ENCODE peak calls at places on chromosomes 3 and 15, in seven cellular contexts. One of them, this sample, is unnamed.

GRCh38 chr15:43105778-43106485 is at the start of gene UBR1:
- DNase-seq in astrocyte of the spinal cord: peak; percentile 94
- DNase-seq in endodermal cell: peak; percentile 95
- DNase-seq in PC-3: peak; percentile 86
- DNase-seq in esophagus muscularis mucosa: peak; percentile 97
- DNase-seq in mammary epithelial cell: peak; percentile 87
- DNase-seq in bronchial epithelial cell: peak; percentile 73
- DNase-seq in this sample: peak; percentile 86

GRCh38 chr3:50154840-50155490 is at the start of gene SEMA3F:
- DNase-seq in astrocyte of the spinal cord: peak; percentile 55
- DNase-seq in endodermal cell: peak; percentile 89
- DNase-seq in PC-3: peak; percentile 85
- DNase-seq in esophagus muscularis mucosa: no peak
- DNase-seq in mammary epithelial cell: peak; percentile 81
- DNase-seq in bronchial epithelial cell: no peak
- DNase-seq in this sample: peak; percentile 59

GRCh38 chr15:73941449-73941848 is 15.2 kb downstream of the LOXL1 start:
- DNase-seq in astrocyte of the spinal cord: no peak
- DNase-seq in endodermal cell: no peak
- DNase-seq in PC-3: no peak
- DNase-seq in esophagus muscularis mucosa: no peak
- DNase-seq in mammary epithelial cell: no peak
- DNase-seq in bronchial epithelial cell: no peak
- DNase-seq in this sample: no peak

GRCh38 chr3:46947981-46948791 is 28.4 kb downstream of the CCDC12 start:
- DNase-seq in astrocyte of the spinal cord: no peak
- DNase-seq in endodermal cell: peak; percentile 83
- DNase-seq in PC-3: peak; percentile 10
- DNase-seq in esophagus muscularis mucosa: no peak
- DNase-seq in mammary epithelial cell: peak; percentile 61
- DNase-seq in bronchial epithelial cell: peak; percentile 97
- DNase-seq in this sample: peak; percentile 81

GRCh38 chr15:48440084-48440483 is 108.9 kb downstream of the DUT start:
- DNase-seq in astrocyte of the spinal cord: peak; percentile 79
- DNase-seq in endodermal cell: peak; percentile 85
- DNase-seq in PC-3: no peak
- DNase-seq in esophagus muscularis mucosa: no peak
- DNase-seq in mammary epithelial cell: no peak
- DNase-seq in bronchial epithelial cell: no peak
- DNase-seq in this sample: no peak

GRCh38 chr3:24550588-24550987 is 55.9 kb upstream of the THRB start:
- DNase-seq in astrocyte of the spinal cord: no peak
- DNase-seq in endodermal cell: no peak
- DNase-seq in PC-3: peak; percentile 89
- DNase-seq in esophagus muscularis mucosa: no peak
- DNase-seq in mammary epithelial cell: peak; percentile 27
- DNase-seq in bronchial epithelial cell: peak; percentile 40
- DNase-seq in this sample: no peak

GRCh38 chr3:114319453-114319852 is 25.6 kb downstream of the TIGIT start:
- DNase-seq in astrocyte of the spinal cord: peak; percentile 67
- DNase-seq in endodermal cell: peak; percentile 66
- DNase-seq in PC-3: peak; percentile 66
- DNase-seq in esophagus muscularis mucosa: no peak
- DNase-seq in mammary epithelial cell: peak; percentile 49
- DNase-seq in bronchial epithelial cell: peak; percentile 93
- DNase-seq in this sample: no peak

GRCh38 chr3:105440113-105440512 is 73.4 kb downstream of the ALCAM start:
- DNase-seq in astrocyte of the spinal cord: no peak
- DNase-seq in endodermal cell: no peak
- DNase-seq in PC-3: no peak
- DNase-seq in esophagus muscularis mucosa: no peak
- DNase-seq in mammary epithelial cell: no peak
- DNase-seq in bronchial epithelial cell: no peak
- DNase-seq in this sample: no peak

GRCh38 chr3:46860381-46861292 is 2.6 kb downstream of the MYL3 start:
- DNase-seq in astrocyte of the spinal cord: no peak
- DNase-seq in endodermal cell: peak; percentile 75
- DNase-seq in PC-3: peak; percentile 44
- DNase-seq in esophagus muscularis mucosa: no peak
- DNase-seq in mammary epithelial cell: no peak
- DNase-seq in bronchial epithelial cell: no peak
- DNase-seq in this sample: no peak

GRCh38 chr3:163382183-163382582 is 1696.1 kb downstream of the SI start:
- DNase-seq in astrocyte of the spinal cord: no peak
- DNase-seq in endodermal cell: no peak
- DNase-seq in PC-3: no peak
- DNase-seq in esophagus muscularis mucosa: no peak
- DNase-seq in mammary epithelial cell: no peak
- DNase-seq in bronchial epithelial cell: no peak
- DNase-seq in this sample: no peak

GRCh38 chr15:74776851-74777768 is 4.8 kb upstream of the CSK start:
- DNase-seq in astrocyte of the spinal cord: no peak
- DNase-seq in endodermal cell: peak; percentile 93
- DNase-seq in PC-3: no peak
- DNase-seq in esophagus muscularis mucosa: no peak
- DNase-seq in mammary epithelial cell: no peak
- DNase-seq in bronchial epithelial cell: no peak
- DNase-seq in this sample: no peak

GRCh38 chr15:35624881-35625280 is 78.9 kb upstream of the DPH6 start:
- DNase-seq in astrocyte of the spinal cord: peak; percentile 54
- DNase-seq in endodermal cell: no peak
- DNase-seq in PC-3: no peak
- DNase-seq in esophagus muscularis mucosa: no peak
- DNase-seq in mammary epithelial cell: peak; percentile 26
- DNase-seq in bronchial epithelial cell: peak; percentile 72
- DNase-seq in this sample: no peak

GRCh38 chr3:186218423-186218822 is 109.5 kb upstream of the ETV5 start:
- DNase-seq in astrocyte of the spinal cord: no peak
- DNase-seq in endodermal cell: no peak
- DNase-seq in PC-3: no peak
- DNase-seq in esophagus muscularis mucosa: no peak
- DNase-seq in mammary epithelial cell: no peak
- DNase-seq in bronchial epithelial cell: no peak
- DNase-seq in this sample: no peak

GRCh38 chr3:28905798-28906197 is 375.1 kb upstream of the RBMS3 start:
- DNase-seq in astrocyte of the spinal cord: no peak
- DNase-seq in endodermal cell: no peak
- DNase-seq in PC-3: no peak
- DNase-seq in esophagus muscularis mucosa: no peak
- DNase-seq in mammary epithelial cell: no peak
- DNase-seq in bronchial epithelial cell: no peak
- DNase-seq in this sample: no peak

GRCh38 chr15:48414015-48414414 is 82.8 kb downstream of the DUT start:
- DNase-seq in astrocyte of the spinal cord: peak; percentile 63
- DNase-seq in endodermal cell: no peak
- DNase-seq in PC-3: peak; percentile 15
- DNase-seq in esophagus muscularis mucosa: no peak
- DNase-seq in mammary epithelial cell: no peak
- DNase-seq in bronchial epithelial cell: no peak
- DNase-seq in this sample: no peak

GRCh38 chr3:185605566-185605965 is 19.5 kb downstream of the SENP2 start:
- DNase-seq in astrocyte of the spinal cord: no peak
- DNase-seq in endodermal cell: no peak
- DNase-seq in PC-3: no peak
- DNase-seq in esophagus muscularis mucosa: no peak
- DNase-seq in mammary epithelial cell: no peak
- DNase-seq in bronchial epithelial cell: no peak
- DNase-seq in this sample: no peak

GRCh38 chr3:163218336-163218735 is 1721.7 kb downstream of the OTOL1 start:
- DNase-seq in astrocyte of the spinal cord: no peak
- DNase-seq in endodermal cell: no peak
- DNase-seq in PC-3: no peak
- DNase-seq in esophagus muscularis mucosa: no peak
- DNase-seq in mammary epithelial cell: no peak
- DNase-seq in bronchial epithelial cell: no peak
- DNase-seq in this sample: no peak

GRCh38 chr15:94670436-94671034 is 439.2 kb downstream of the MCTP2 start:
- DNase-seq in astrocyte of the spinal cord: peak; percentile 64
- DNase-seq in endodermal cell: no peak
- DNase-seq in PC-3: peak; percentile 60
- DNase-seq in esophagus muscularis mucosa: no peak
- DNase-seq in mammary epithelial cell: peak; percentile 40
- DNase-seq in bronchial epithelial cell: peak; percentile 49
- DNase-seq in this sample: no peak

GRCh38 chr3:30826381-30827061 is 67.9 kb downstream of the GADL1 start:
- DNase-seq in astrocyte of the spinal cord: peak; percentile 22
- DNase-seq in endodermal cell: no peak
- DNase-seq in PC-3: peak; percentile 50
- DNase-seq in esophagus muscularis mucosa: peak; percentile 47
- DNase-seq in mammary epithelial cell: no peak
- DNase-seq in bronchial epithelial cell: peak; percentile 14
- DNase-seq in this sample: no peak

GRCh38 chr3:52246728-52247454 is 1.3 kb downstream of the PPM1M start:
- DNase-seq in astrocyte of the spinal cord: no peak
- DNase-seq in endodermal cell: no peak
- DNase-seq in PC-3: no peak
- DNase-seq in esophagus muscularis mucosa: no peak
- DNase-seq in mammary epithelial cell: no peak
- DNase-seq in bronchial epithelial cell: no peak
- DNase-seq in this sample: no peak

GRCh38 chr15:101498731-101499480 is 9.4 kb upstream of the PCSK6 start:
- DNase-seq in astrocyte of the spinal cord: no peak
- DNase-seq in endodermal cell: peak; percentile 36
- DNase-seq in PC-3: no peak
- DNase-seq in esophagus muscularis mucosa: peak; percentile 90
- DNase-seq in mammary epithelial cell: no peak
- DNase-seq in bronchial epithelial cell: no peak
- DNase-seq in this sample: no peak

GRCh38 chr15:87752250-87752951 is 504.1 kb downstream of the NTRK3 start:
- DNase-seq in astrocyte of the spinal cord: peak; percentile 89
- DNase-seq in endodermal cell: no peak
- DNase-seq in PC-3: peak; percentile 72
- DNase-seq in esophagus muscularis mucosa: no peak
- DNase-seq in mammary epithelial cell: peak; percentile 84
- DNase-seq in bronchial epithelial cell: peak; percentile 64
- DNase-seq in this sample: no peak

GRCh38 chr15:66800584-66801235 is 98.7 kb downstream of the SMAD6 start:
- DNase-seq in astrocyte of the spinal cord: no peak
- DNase-seq in endodermal cell: peak; percentile 53
- DNase-seq in PC-3: no peak
- DNase-seq in esophagus muscularis mucosa: no peak
- DNase-seq in mammary epithelial cell: no peak
- DNase-seq in bronchial epithelial cell: no peak
- DNase-seq in this sample: no peak

DNA sequence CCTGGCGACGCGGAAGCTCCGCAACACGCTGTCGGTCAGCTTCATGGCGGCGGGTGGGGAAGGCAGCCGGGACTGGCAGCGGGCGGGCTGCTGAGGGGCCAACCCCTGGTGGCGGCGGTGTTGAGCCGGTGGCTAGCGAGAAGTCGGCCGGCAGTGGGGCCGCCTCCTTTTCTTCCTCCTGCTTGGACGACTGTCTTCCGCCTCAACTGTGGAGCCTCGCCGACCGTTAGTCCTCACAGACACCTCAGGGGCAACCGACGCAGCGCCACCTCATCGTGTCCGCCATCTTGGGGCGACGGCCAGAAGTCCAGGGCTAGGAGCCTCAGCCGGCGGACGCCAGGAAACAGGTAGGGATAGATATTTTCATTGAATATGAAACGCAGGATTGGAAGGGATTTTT is 875.1 kb downstream of the NSUN3 start:
- DNase-seq in astrocyte of the spinal cord: no peak
- DNase-seq in endodermal cell: no peak
- DNase-seq in PC-3: no peak
- DNase-seq in esophagus muscularis mucosa: no peak
- DNase-seq in mammary epithelial cell: no peak
- DNase-seq in bronchial epithelial cell: no peak
- DNase-seq in this sample: no peak
- TF ChIP-seq CTCF in astrocyte of the spinal cord: no peak
- TF ChIP-seq CTCF in endodermal cell: no peak
- TF ChIP-seq CTCF in PC-3: no peak
- TF ChIP-seq CTCF in esophagus muscularis mucosa: no peak
- TF ChIP-seq CTCF in mammary epithelial cell: no peak
- TF ChIP-seq CTCF in bronchial epithelial cell: no peak
- TF ChIP-seq CTCF in this sample: no peak

GRCh38 chr3:125165189-125165947 is 47.2 kb downstream of the SLC12A8 start:
- DNase-seq in astrocyte of the spinal cord: peak; percentile 46
- DNase-seq in endodermal cell: peak; percentile 89
- DNase-seq in PC-3: peak; percentile 3
- DNase-seq in esophagus muscularis mucosa: no peak
- DNase-seq in mammary epithelial cell: no peak
- DNase-seq in bronchial epithelial cell: no peak
- DNase-seq in this sample: no peak
- TF ChIP-seq CTCF in astrocyte of the spinal cord: peak; percentile 90
- TF ChIP-seq CTCF in endodermal cell: peak; percentile 76
- TF ChIP-seq CTCF in PC-3: peak; percentile 44
- TF ChIP-seq CTCF in esophagus muscularis mucosa: peak; percentile 46
- TF ChIP-seq CTCF in mammary epithelial cell: peak; percentile 55
- TF ChIP-seq CTCF in bronchial epithelial cell: peak; percentile 44
- TF ChIP-seq CTCF in this sample: peak; percentile 10

DNA sequence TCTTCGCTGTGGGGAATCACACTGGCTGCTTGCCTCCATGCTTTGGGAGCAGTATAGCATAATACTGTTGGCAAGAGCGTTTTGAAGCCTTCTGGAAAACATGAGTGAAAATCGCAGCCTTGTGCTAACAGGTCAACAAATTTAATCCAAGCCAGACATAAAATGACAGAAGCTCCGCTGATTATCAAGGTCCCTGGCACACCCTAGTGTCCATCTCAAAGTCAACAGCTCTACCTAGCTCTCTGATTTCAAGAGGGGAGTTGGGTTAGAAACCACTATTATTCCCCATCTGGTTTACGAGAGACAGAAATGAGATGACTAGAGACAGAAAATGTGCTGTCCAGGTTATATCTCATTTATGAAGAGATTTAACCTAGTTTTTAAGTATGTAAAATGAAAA is 73.6 kb upstream of the MDFIC2 start:
- DNase-seq in astrocyte of the spinal cord: no peak
- DNase-seq in endodermal cell: no peak
- DNase-seq in PC-3: peak; percentile 2
- DNase-seq in esophagus muscularis mucosa: no peak
- DNase-seq in mammary epithelial cell: no peak
- DNase-seq in bronchial epithelial cell: no peak
- DNase-seq in this sample: no peak
- TF ChIP-seq CTCF in astrocyte of the spinal cord: no peak
- TF ChIP-seq CTCF in endodermal cell: peak; percentile 46
- TF ChIP-seq CTCF in PC-3: peak; percentile 8
- TF ChIP-seq CTCF in esophagus muscularis mucosa: no peak
- TF ChIP-seq CTCF in mammary epithelial cell: no peak
- TF ChIP-seq CTCF in bronchial epithelial cell: no peak
- TF ChIP-seq CTCF in this sample: no peak

GRCh38 chr3:38837358-38837757 is 21.3 kb upstream of the SCN10A start:
- DNase-seq in astrocyte of the spinal cord: no peak
- DNase-seq in endodermal cell: no peak
- DNase-seq in PC-3: no peak
- DNase-seq in esophagus muscularis mucosa: peak; percentile 81
- DNase-seq in mammary epithelial cell: no peak
- DNase-seq in bronchial epithelial cell: no peak
- DNase-seq in this sample: no peak

GRCh38 chr3:38843898-38844297 is 27.9 kb upstream of the SCN10A start:
- DNase-seq in astrocyte of the spinal cord: peak; percentile 68
- DNase-seq in endodermal cell: no peak
- DNase-seq in PC-3: peak; percentile 58
- DNase-seq in esophagus muscularis mucosa: peak; percentile 78
- DNase-seq in mammary epithelial cell: peak; percentile 45
- DNase-seq in bronchial epithelial cell: peak; percentile 54
- DNase-seq in this sample: no peak

GRCh38 chr3:38836561-38836960 is 20.5 kb upstream of the SCN10A start:
- DNase-seq in astrocyte of the spinal cord: no peak
- DNase-seq in endodermal cell: no peak
- DNase-seq in PC-3: no peak
- DNase-seq in esophagus muscularis mucosa: peak; percentile 62
- DNase-seq in mammary epithelial cell: no peak
- DNase-seq in bronchial epithelial cell: no peak
- DNase-seq in this sample: no peak

GRCh38 chr3:38842266-38842965 is 26.4 kb upstream of the SCN10A start:
- DNase-seq in astrocyte of the spinal cord: no peak
- DNase-seq in endodermal cell: no peak
- DNase-seq in PC-3: no peak
- DNase-seq in esophagus muscularis mucosa: peak; percentile 80
- DNase-seq in mammary epithelial cell: no peak
- DNase-seq in bronchial epithelial cell: no peak
- DNase-seq in this sample: no peak

GRCh38 chr3:38840987-38841386 is 25.0 kb upstream of the SCN10A start:
- DNase-seq in astrocyte of the spinal cord: no peak
- DNase-seq in endodermal cell: no peak
- DNase-seq in PC-3: no peak
- DNase-seq in esophagus muscularis mucosa: peak; percentile 60
- DNase-seq in mammary epithelial cell: no peak
- DNase-seq in bronchial epithelial cell: no peak
- DNase-seq in this sample: no peak
- TF ChIP-seq CTCF in astrocyte of the spinal cord: peak; percentile 19
- TF ChIP-seq CTCF in endodermal cell: peak; percentile 45
- TF ChIP-seq CTCF in PC-3: no peak
- TF ChIP-seq CTCF in esophagus muscularis mucosa: no peak
- TF ChIP-seq CTCF in mammary epithelial cell: no peak
- TF ChIP-seq CTCF in bronchial epithelial cell: no peak
- TF ChIP-seq CTCF in this sample: no peak